ENCODE peak calls at places on chromosomes 6 and 20, in seven cellular contexts. B is CD8-positive, alpha-beta memory T cell; C is A549; M is PC-9; H is mesendoderm; W is neuronal stem cell; E is heart left ventricle. O is an unnamed sample. For H3K4me1, the result is how much of the 10 kb centered on the place peaks cover.

GRCh38 chr20:46635514-46636091 is 15.7 kb downstream of the SLC13A3 start:
- DNase-seq in B (no peak), C (no peak), M (peak), H (peak), W (no peak), E (no peak), O (no peak)

GRCh38 chr6:88072462-88072861 is 24.8 kb downstream of the SPACA1 start:
- DNase-seq in B (no peak), C (no peak), M (no peak), H (no peak), W (no peak), E (no peak), O (no peak)

GRCh38 chr6:125904871-125905270 is 51.7 kb upstream of the HINT3 start:
- DNase-seq in B (peak), C (no peak), M (no peak), H (no peak), W (no peak), E (no peak), O (no peak)

GRCh38 chr6:92586236-92586977 is 833.0 kb downstream of the EPHA7 start:
- DNase-seq in B (no peak), C (no peak), M (no peak), H (no peak), W (no peak), E (no peak), O (no peak)

GRCh38 chr6:140124498-140124897 is 750.0 kb upstream of the CITED2 start:
- DNase-seq in B (no peak), C (no peak), M (no peak), H (no peak), W (no peak), E (no peak), O (no peak)

GRCh38 chr6:170279977-170280688 is 10.7 kb downstream of the DLL1 start:
- DNase-seq in B (peak), C (peak), M (peak), H (peak), W (no peak), E (no peak), O (peak)

GRCh38 chr6:163290545-163291274 is 123.8 kb upstream of the QKI start:
- DNase-seq in B (no peak), C (no peak), M (no peak), H (no peak), W (no peak), E (no peak), O (no peak)

GRCh38 chr6:44104661-44105060 is 22.6 kb downstream of the MRPL14 start:
- DNase-seq in B (no peak), C (no peak), M (no peak), H (no peak), W (no peak), E (peak), O (no peak)

GRCh38 chr6:142913511-142914047 is 31.4 kb downstream of the HIVEP2 start:
- DNase-seq in B (peak), C (no peak), M (no peak), H (no peak), W (no peak), E (no peak), O (no peak)

GRCh38 chr20:17825251-17825691 is 125.5 kb downstream of the BANF2 start:
- DNase-seq in B (no peak), C (no peak), M (no peak), H (no peak), W (no peak), E (peak), O (no peak)

GRCh38 chr20:45095753-45096371 is 5.1 kb downstream of the KCNS1 start:
- DNase-seq in B (peak), C (peak), M (peak), H (peak), W (peak), E (peak), O (peak)

GRCh38 chr20:57326667-57327455 is 2.7 kb upstream of the SPO11 start:
- DNase-seq in B (no peak), C (no peak), M (peak), H (peak), W (no peak), E (no peak), O (no peak)

GRCh38 chr6:22236626-22237414 is 60.0 kb downstream of the PRL start:
- DNase-seq in B (no peak), C (peak), M (peak), H (peak), W (no peak), E (no peak), O (peak)

GRCh38 chr6:129675669-129676472 is 34.1 kb downstream of the ARHGAP18 start:
- DNase-seq in B (no peak), C (no peak), M (no peak), H (no peak), W (no peak), E (no peak), O (no peak)

GRCh38 chr6:157984686-157985225 is 3.1 kb downstream of the SYNJ2 start:
- DNase-seq in B (no peak), C (no peak), M (no peak), H (no peak), W (no peak), E (no peak), O (no peak)

GRCh38 chr20:19620471-19620870 is 137.6 kb upstream of the RIN2 start:
- DNase-seq in B (no peak), C (no peak), M (no peak), H (peak), W (no peak), E (no peak), O (no peak)

DNA sequence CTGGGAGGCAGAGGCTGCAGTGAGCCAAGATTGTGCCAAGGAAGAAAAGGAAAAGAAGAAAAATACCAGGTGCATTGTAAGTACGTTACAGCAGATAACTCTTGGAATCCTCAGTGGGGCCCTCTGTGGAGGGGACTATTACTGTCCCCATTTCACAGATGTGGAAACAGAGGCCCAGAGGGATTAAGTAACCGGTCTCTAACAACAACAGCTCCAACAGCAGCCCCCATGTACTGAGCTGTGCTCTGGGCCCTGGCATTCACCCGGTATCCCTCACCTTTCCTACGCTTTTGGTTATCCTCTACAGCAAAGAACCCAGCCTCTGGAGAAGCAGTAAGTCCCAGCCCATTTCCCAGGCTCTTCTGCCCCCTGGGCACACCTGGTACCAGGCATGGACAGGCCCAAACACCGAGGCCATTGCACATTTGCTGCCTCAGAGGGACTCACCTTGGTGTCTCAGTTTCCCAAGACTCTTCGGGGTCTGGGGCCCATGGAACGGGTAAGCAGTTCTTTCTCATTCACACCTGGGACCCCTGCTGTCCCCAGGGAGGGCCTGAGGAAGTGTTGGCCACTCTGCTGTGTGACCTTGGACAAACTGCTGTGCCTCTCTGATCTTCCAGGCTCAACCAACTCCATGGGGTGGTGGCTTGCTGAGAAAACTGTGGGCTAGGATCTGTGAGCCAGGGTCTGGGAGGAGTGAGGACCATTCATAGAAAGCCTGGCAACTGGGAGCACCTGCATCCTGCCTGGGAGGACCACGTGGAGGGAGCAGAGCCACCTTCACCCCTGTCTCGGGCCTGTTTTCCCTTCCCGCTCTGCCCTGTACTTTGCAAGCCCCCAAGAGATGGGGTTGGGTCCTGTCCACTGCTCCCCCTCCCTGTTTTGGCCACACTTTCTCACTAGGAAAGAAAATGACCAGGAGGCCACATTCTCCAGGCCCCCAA is 59.9 kb downstream of the SNAI1 start:
- DNase-seq in B (no peak), C (no peak), M (no peak), H (no peak), W (no peak), E (no peak), O (no peak)
- H3K4me1 ChIP-seq in B (under half), C (under half), M (under half), H (under half), W (under half), E (under half), O (under half)

GRCh38 chr20:32440069-32440757 is 82.1 kb downstream of the ASXL1 start:
- DNase-seq in B (no peak), C (no peak), M (no peak), H (no peak), W (no peak), E (no peak), O (no peak)

GRCh38 chr20:32438331-32438858 is 80.3 kb downstream of the ASXL1 start:
- DNase-seq in B (no peak), C (no peak), M (no peak), H (no peak), W (no peak), E (no peak), O (no peak)

GRCh38 chr20:32437391-32438074 is 79.4 kb downstream of the ASXL1 start:
- DNase-seq in B (no peak), C (peak), M (no peak), H (peak), W (no peak), E (no peak), O (no peak)

GRCh38 chr20:32440758-32441078 is 82.6 kb downstream of the ASXL1 start:
- DNase-seq in B (no peak), C (no peak), M (no peak), H (no peak), W (no peak), E (no peak), O (no peak)

DNA sequence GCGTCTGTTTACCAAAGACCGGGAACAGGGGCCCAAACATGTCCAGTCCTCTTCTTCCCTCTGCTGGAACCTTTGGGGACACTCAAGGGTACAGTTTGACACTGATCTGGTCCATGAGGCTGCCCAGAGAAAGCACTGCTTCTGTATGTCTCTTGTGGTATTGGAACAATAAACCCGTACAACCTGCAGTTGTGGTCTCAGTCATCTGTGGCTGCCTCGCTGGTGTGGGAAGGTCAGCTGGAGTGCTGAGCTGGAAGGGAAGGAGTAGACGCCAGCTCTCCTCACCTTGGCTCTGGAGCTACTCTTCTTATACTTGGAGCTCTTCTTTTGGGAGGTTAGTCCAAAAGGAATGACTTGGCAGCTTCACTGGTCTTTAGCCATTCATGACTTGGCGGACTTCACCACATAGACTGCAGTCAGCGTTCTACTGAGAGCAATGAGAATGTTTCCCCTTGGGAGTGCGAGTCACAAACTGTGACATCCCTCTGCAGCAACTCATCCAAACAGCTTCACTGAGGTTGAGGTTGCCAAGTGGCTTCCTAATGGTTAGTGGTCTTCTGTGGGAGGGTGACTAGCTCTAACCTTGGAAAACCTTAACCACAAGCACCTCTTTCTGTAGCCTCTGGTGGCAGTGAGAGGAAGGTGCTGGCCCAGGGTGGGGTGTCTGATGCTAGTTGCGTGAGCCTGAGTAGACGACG is 81.2 kb downstream of the ASXL1 start:
- DNase-seq in B (no peak), C (no peak), M (no peak), H (no peak), W (no peak), E (no peak), O (no peak)
- H3K4me1 ChIP-seq in B (under half), C (under half), M (under half), H (under half), W (under half), E (under half), O (under half)

GRCh38 chr6:11964729-11965128 is 47.4 kb upstream of the HIVEP1 start:
- DNase-seq in B (no peak), C (no peak), M (no peak), H (no peak), W (no peak), E (no peak), O (no peak)
- H3K4me1 ChIP-seq in B (under half), C (under half), M (under half), H (under half), W (under half), E (under half), O (under half)

DNA sequence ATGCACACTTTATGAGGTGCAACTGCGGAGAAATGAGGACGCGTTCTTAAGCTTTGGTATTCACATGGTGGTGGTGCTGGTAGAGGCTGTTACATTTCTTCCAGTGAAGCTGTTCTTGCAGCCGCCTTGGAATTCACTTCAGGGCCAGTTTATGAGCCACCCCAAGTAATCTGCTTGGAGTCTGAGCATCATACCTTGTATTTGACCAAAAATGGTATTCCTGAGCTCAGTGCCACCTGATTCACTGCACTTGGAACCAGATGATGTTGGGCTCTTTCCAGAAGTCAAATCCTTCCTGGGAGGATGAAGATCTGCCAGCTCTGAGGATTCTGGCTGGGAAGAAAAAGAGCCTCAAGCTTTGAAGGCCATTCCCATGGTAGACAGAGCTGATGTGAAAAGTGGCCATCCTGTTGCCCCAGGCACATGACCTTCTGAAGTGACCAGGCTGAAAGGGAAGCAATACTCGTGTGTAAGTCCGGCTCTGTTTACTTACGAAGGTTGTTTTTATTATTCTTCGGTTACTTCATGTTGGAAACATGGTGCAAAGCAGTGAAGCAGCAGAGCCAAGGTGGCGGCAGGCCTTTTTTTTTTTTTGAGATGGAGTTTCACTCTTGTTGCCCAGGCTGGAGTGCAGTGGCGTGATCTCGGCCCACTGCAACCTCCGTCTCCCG is 7.7 kb downstream of the MANBAL start:
- DNase-seq in B (no peak), C (no peak), M (no peak), H (no peak), W (no peak), E (no peak), O (peak)
- H3K4me1 ChIP-seq in B (under half), C (half or more), M (under half), H (under half), W (under half), E (under half), O (half or more)

DNA sequence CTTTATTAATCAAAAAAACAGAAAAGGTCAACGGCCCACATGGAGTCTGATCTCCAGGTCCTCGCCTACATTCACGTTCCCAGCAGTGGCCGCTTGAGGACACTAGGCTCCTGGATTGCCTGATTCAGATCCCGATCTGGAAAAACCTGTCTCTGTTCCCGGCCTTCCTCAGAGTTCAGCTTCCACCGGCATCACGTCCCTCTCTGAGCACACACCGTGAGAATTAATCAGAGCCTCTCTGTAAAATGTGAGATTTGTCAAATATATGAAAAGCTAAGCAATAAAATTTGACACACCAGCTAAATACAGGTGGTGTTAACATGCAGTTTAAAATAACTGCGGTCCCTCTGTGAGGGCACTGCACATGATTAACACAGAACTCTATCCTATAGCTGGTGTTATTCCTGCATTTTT is 122.8 kb upstream of the COL21A1 start:
- DNase-seq in B (no peak), C (peak), M (peak), H (peak), W (peak), E (peak), O (peak)
- H3K4me1 ChIP-seq in B (under half), C (under half), M (under half), H (under half), W (under half), E (under half), O (under half)

GRCh38 chr20:2133318-2134183 is 31.9 kb downstream of the STK35 start:
- DNase-seq in B (no peak), C (peak), M (peak), H (peak), W (peak), E (no peak), O (peak)
- H3K4me1 ChIP-seq in B (under half), C (under half), M (half or more), H (under half), W (under half), E (under half), O (half or more)

GRCh38 chr6:89080281-89081128 is at the start of gene PNRC1:
- DNase-seq in B (peak), C (peak), M (peak), H (peak), W (peak), E (peak), O (peak)

GRCh38 chr6:89081423-89082322 is 1.1 kb downstream of the PNRC1 start:
- DNase-seq in B (peak), C (peak), M (peak), H (peak), W (peak), E (peak), O (peak)

GRCh38 chr6:89082439-89082838 is 1.9 kb downstream of the PNRC1 start:
- DNase-seq in B (no peak), C (no peak), M (no peak), H (peak), W (no peak), E (no peak), O (peak)

GRCh38 chr6:89081129-89081422 is 525 bp downstream of the PNRC1 start:
- DNase-seq in B (no peak), C (no peak), M (peak), H (no peak), W (no peak), E (no peak), O (no peak)

GRCh38 chr6:89079611-89080213 is 839 bp upstream of the PNRC1 start:
- DNase-seq in B (peak), C (no peak), M (peak), H (peak), W (peak), E (peak), O (peak)
- H3K4me1 ChIP-seq in B (under half), C (under half), M (under half), H (under half), W (under half), E (under half), O (under half)

DNA sequence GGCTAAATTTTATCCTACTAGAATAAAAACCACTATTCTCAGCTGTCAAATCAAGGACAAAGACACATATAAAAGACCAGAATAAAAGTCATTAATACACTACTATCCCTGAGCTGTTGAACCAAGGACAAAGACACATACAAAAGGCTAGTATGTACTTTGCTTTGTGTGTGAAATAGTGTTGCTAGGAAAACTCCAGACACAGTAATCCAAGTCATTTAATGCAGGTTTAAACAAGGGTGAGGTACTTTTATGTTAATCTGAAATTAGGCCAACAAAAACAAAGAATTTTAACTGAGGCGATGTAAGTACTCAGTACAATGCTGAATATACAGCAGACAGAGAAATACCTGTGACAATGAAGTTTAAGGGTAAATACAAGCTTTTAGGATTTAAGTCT is 18.9 kb downstream of the GCLC start:
- DNase-seq in B (no peak), C (no peak), M (no peak), H (peak), W (no peak), E (no peak), O (no peak)
- H3K4me1 ChIP-seq in B (under half), C (half or more), M (under half), H (under half), W (under half), E (under half), O (under half)

GRCh38 chr20:47727909-47728361 is 57.3 kb downstream of the SULF2 start:
- DNase-seq in B (no peak), C (no peak), M (no peak), H (no peak), W (no peak), E (no peak), O (no peak)
- H3K4me1 ChIP-seq in B (under half), C (under half), M (under half), H (under half), W (under half), E (under half), O (under half)

O was measured in adipocyte.